ENCODE peak calls at places on chromosomes 6 and 20, in five cellular contexts. N is transverse colon, C is spleen, B is HCT116, G is fibroblast of lung. Y is an unnamed sample.

GRCh38 chr20:46111028-46111835 is 6.9 kb upstream of the CD40 start:
- DNase-seq in N (peak), C (no peak), B (no peak), G (no peak), Y (no peak)

GRCh38 chr20:10863337-10864060 is 189.7 kb upstream of the JAG1 start:
- DNase-seq in N (no peak), C (no peak), B (peak), G (peak), Y (peak)

GRCh38 chr6:119467478-119468081 is 118.0 kb upstream of the MAN1A1 start:
- DNase-seq in N (no peak), C (no peak), B (no peak), G (peak), Y (no peak)

GRCh38 chr6:93069856-93070255 is 349.5 kb downstream of the EPHA7 start:
- DNase-seq in N (no peak), C (no peak), B (no peak), G (no peak), Y (no peak)

GRCh38 chr20:61940976-61941720 is 124.5 kb downstream of the TAF4 start:
- DNase-seq in N (no peak), C (peak), B (no peak), G (no peak), Y (no peak)

GRCh38 chr6:4355241-4355640 is 219.9 kb upstream of the ECI2 start:
- DNase-seq in N (no peak), C (no peak), B (peak), G (peak), Y (peak)

GRCh38 chr6:125251516-125252229 is 50.1 kb downstream of the HDDC2 start:
- DNase-seq in N (no peak), C (no peak), B (no peak), G (peak), Y (no peak)

GRCh38 chr6:29813809-29814208 is 13.8 kb upstream of the HLA-G start:
- DNase-seq in N (no peak), C (no peak), B (peak), G (no peak), Y (no peak)

GRCh38 chr6:105136433-105137350 is 43.1 kb downstream of the POPDC3 start:
- DNase-seq in N (peak), C (peak), B (no peak), G (peak), Y (peak)

GRCh38 chr6:24981385-24981758 is 45.6 kb upstream of the RIPOR2 start:
- DNase-seq in N (no peak), C (no peak), B (no peak), G (peak), Y (peak)
- H3K27ac ChIP-seq in N (no peak), C (no peak), B (no peak), G (no peak), Y (peak)

DNA sequence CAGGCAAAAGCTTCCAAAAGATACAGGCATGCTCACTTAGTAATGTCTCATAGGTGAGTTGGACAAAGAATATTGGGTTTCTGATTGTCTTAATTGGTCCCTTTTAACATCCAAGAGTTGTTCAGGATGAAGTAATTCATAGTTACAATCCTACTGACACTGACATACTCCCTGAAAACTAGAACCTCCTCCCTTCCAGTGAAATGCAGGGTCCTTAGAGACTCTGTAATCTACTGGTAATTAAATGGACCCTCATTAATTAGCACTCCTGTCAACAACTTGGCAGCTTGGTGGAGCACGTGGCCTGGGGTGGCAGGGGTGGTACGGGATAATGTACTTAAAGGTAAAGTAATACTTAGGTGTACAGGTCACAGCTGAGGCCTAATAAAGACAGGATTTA is 3.6 kb upstream of the ARMC2 start:
- DNase-seq in N (no peak), C (no peak), B (no peak), G (no peak), Y (no peak)
- H3K4me3 ChIP-seq in N (no peak), C (no peak), B (no peak), G (no peak), Y (no peak)

DNA sequence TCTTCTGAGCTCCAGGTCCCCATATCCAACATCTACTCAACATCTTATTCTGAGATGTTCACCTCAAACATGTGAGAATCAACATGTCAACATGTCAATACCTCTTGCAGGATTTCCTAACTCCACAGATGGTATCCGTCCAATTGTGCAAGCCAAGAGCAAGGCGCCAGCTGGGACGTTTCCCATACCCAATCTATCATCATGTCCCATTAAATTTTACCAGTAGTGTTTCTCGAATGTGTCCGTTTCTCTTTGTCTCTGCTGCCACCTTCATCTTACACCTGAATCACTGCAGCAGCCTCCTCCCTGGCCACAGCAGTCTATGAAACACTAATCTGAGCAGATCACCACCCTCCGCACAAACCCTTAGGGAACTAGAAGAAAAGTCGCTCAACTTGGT is 78.0 kb upstream of the RPS6KA2 start:
- DNase-seq in N (no peak), C (no peak), B (no peak), G (no peak), Y (no peak)
- TF ChIP-seq CTCF in N (no peak), C (no peak), B (no peak), G (no peak), Y (no peak)

GRCh38 chr20:57391439-57392129 is 388 bp downstream of the RBM38 start:
- DNase-seq in N (peak), C (peak), B (no peak), G (peak), Y (no peak)

GRCh38 chr20:57392512-57393271 is 1.5 kb downstream of the RBM38 start:
- DNase-seq in N (peak), C (peak), B (no peak), G (no peak), Y (no peak)

GRCh38 chr20:57393321-57394086 is 2.3 kb downstream of the RBM38 start:
- DNase-seq in N (no peak), C (peak), B (no peak), G (peak), Y (no peak)

GRCh38 chr20:57390604-57391438 is at the start of gene RBM38:
- DNase-seq in N (peak), C (peak), B (peak), G (peak), Y (no peak)

DNA sequence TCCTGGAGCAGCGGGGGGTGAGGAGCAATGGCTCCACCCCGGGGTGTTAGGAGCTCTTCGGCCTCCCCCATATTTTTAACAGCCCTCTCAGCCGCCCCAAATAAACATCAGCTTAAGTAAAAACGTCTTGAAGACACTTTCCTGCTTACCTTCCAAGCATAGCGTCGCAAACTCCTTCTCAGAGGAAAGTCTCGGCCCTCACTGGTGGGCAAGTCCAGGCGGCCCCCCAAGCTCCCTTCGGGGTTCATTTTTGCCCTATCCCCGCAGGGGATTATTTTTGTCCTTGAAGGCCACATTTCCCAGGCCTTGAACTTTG is 892 bp downstream of the RBM38 start:
- DNase-seq in N (no peak), C (no peak), B (no peak), G (no peak), Y (no peak)
- H3K27ac ChIP-seq in N (peak), C (peak), B (peak), G (no peak), Y (no peak)

GRCh38 chr6:43401730-43402129 is 25.6 kb upstream of the ABCC10 start:
- DNase-seq in N (no peak), C (no peak), B (no peak), G (no peak), Y (no peak)

GRCh38 chr6:43402819-43403218 is 24.5 kb upstream of the ABCC10 start:
- DNase-seq in N (no peak), C (no peak), B (peak), G (no peak), Y (no peak)

GRCh38 chr6:43395822-43396221 is 26.4 kb upstream of the ZNF318 start:
- DNase-seq in N (no peak), C (no peak), B (no peak), G (no peak), Y (no peak)

GRCh38 chr6:43396408-43397149 is 27.1 kb upstream of the ZNF318 start:
- DNase-seq in N (no peak), C (no peak), B (no peak), G (no peak), Y (no peak)

GRCh38 chr6:43399932-43400487 is 27.3 kb upstream of the ABCC10 start:
- DNase-seq in N (no peak), C (no peak), B (no peak), G (no peak), Y (no peak)
- H3K4me3 ChIP-seq in N (no peak), C (no peak), B (no peak), G (no peak), Y (no peak)

DNA sequence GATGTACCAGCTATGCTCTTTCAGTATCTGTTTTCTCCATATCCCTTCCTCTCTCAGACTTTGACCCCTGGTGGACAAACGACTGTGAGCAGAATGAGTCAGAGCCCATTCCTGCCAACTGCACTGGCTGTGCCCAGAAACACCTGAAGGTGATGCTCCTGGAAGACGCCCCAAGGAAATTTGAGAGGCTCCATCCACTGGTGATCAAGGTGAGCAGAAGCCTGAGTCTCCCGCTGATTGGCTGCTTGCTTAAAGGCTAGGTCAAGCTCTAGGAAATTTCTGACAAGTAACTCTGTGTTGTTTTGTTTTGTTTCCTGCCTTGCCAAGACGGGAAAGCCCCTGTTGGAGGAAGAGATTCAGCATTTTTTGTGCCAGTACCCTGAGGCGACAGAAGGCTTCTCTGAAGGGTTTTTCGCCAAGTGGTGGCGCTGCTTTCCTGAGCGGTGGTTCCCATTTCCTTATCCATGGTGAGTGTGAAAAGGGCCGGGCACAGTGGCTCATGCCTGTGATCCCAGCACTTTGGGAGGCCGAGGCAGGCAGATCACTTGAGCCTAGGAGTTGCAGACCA is 28.6 kb downstream of the C6orf89 start:
- DNase-seq in N (peak), C (no peak), B (peak), G (peak), Y (no peak)
- TF ChIP-seq CTCF in N (no peak), C (peak), B (peak), G (peak), Y (peak)

GRCh38 chr20:59165389-59165785 is 1.8 kb downstream of the ZNF831 start:
- DNase-seq in N (peak), C (no peak), B (no peak), G (no peak), Y (no peak)

GRCh38 chr20:59165794-59166709 is 2.4 kb downstream of the ZNF831 start:
- DNase-seq in N (no peak), C (no peak), B (no peak), G (no peak), Y (no peak)

GRCh38 chr20:59161626-59162170 is 1.9 kb upstream of the ZNF831 start:
- DNase-seq in N (no peak), C (no peak), B (no peak), G (no peak), Y (no peak)

GRCh38 chr20:59164681-59165388 is 1.2 kb downstream of the ZNF831 start:
- DNase-seq in N (no peak), C (no peak), B (no peak), G (no peak), Y (no peak)

GRCh38 chr20:59163641-59164530 is at the start of gene ZNF831:
- DNase-seq in N (no peak), C (no peak), B (no peak), G (no peak), Y (no peak)
- H3K27ac ChIP-seq in N (peak), C (peak), B (no peak), G (no peak), Y (no peak)

GRCh38 chr20:47360489-47361267 is 4.2 kb upstream of the ZMYND8 start:
- DNase-seq in N (peak), C (peak), B (peak), G (peak), Y (peak)
- H3K4me3 ChIP-seq in N (no peak), C (no peak), B (peak), G (no peak), Y (peak)

Y was measured in brain microvascular endothelial cell.